ENCODE peak calls at places on chromosomes 4 and X, in four cellular contexts. G is BJ, I is H9, E is progenitor cell of endocrine pancreas. Y is an unnamed sample.

GRCh38 chrX:129462707-129463106 is 60.6 kb downstream of the SMARCA1 start:
- DNase-seq in G (no peak), I (no peak), E (no peak), Y (no peak)

GRCh38 chr4:109816082-109816442 is 500 bp downstream of the GAR1 start:
- DNase-seq in G (no peak), I (no peak), E (no peak), Y (peak)

GRCh38 chr4:26085581-26085980 is 171.6 kb downstream of the SMIM20 start:
- DNase-seq in G (no peak), I (no peak), E (no peak), Y (no peak)

GRCh38 chrX:150765782-150766350 is 72.7 kb downstream of the MTMR1 start:
- DNase-seq in G (no peak), I (no peak), E (no peak), Y (no peak)

GRCh38 chr4:168621806-168622589 is 125.1 kb downstream of the PALLD start:
- DNase-seq in G (peak), I (no peak), E (no peak), Y (no peak)

GRCh38 chr4:33737721-33738120 is 2506.6 kb downstream of the ARAP2 start:
- DNase-seq in G (no peak), I (no peak), E (no peak), Y (no peak)

GRCh38 chr4:189285377-189285776 is 655.3 kb upstream of the FRG1 start:
- DNase-seq in G (no peak), I (peak), E (no peak), Y (no peak)

GRCh38 chr4:100849319-100849718 is 331.5 kb upstream of the EMCN start:
- DNase-seq in G (no peak), I (no peak), E (no peak), Y (no peak)

GRCh38 chr4:175109933-175110332 is 191.8 kb downstream of the ADAM29 start:
- DNase-seq in G (no peak), I (peak), E (no peak), Y (no peak)

GRCh38 chr4:2662598-2662997 is 93.5 kb downstream of the TNIP2 start:
- DNase-seq in G (peak), I (no peak), E (no peak), Y (no peak)

GRCh38 chr4:2651998-2652397 is 104.1 kb downstream of the TNIP2 start:
- DNase-seq in G (no peak), I (no peak), E (no peak), Y (no peak)

GRCh38 chrX:129780441-129781105 is 824 bp downstream of the SASH3 start:
- DNase-seq in G (no peak), I (no peak), E (no peak), Y (no peak)

GRCh38 chr4:73257242-73257994 is 1.2 kb downstream of the ANKRD17 start:
- DNase-seq in G (peak), I (peak), E (peak), Y (peak)

GRCh38 chrX:118660085-118660484 is 67.3 kb upstream of the IL13RA1 start:
- DNase-seq in G (no peak), I (no peak), E (no peak), Y (no peak)

GRCh38 chr4:7673111-7673510 is 238.4 kb upstream of the PSAPL1 start:
- DNase-seq in G (no peak), I (no peak), E (no peak), Y (no peak)

GRCh38 chr4:158280856-158281255 is 70.6 kb downstream of the TMEM144 start:
- DNase-seq in G (no peak), I (no peak), E (no peak), Y (no peak)

GRCh38 chrX:30935985-30936384 is 46.9 kb upstream of the TAB3 start:
- DNase-seq in G (no peak), I (peak), E (no peak), Y (no peak)

GRCh38 chr4:55791666-55792065 is 27.9 kb upstream of the EXOC1L start:
- DNase-seq in G (no peak), I (no peak), E (no peak), Y (no peak)

GRCh38 chrX:14356401-14356800 is 172.9 kb upstream of the GLRA2 start:
- DNase-seq in G (peak), I (no peak), E (no peak), Y (no peak)

GRCh38 chrX:7086384-7086783 is 61.1 kb upstream of the STS start:
- DNase-seq in G (no peak), I (no peak), E (no peak), Y (no peak)

GRCh38 chr4:183182873-183183725 is 84.0 kb downstream of the WWC2 start:
- DNase-seq in G (peak), I (peak), E (no peak), Y (peak)

GRCh38 chr4:40196260-40196659 is 571 bp upstream of the RHOH start:
- DNase-seq in G (no peak), I (no peak), E (no peak), Y (no peak)